ENCODE peak calls at places on chromosomes 6 and 20, in seven cellular contexts. O is heart left ventricle, X is H9, H is transverse colon, Z is fibroblast of mammary gland, F is OCI-LY7, P is chondrocyte. A is an unnamed sample.
A peak's percentile ranks its signal among the peaks of the same experiment; 100 is the strongest.

GRCh38 chr6:43488667-43489276 is 11.4 kb downstream of the TJAP1 start:
- DNase-seq in O (no peak), X (no peak), H (no peak), Z (peak; percentile 75), F (no peak), P (no peak), A (no peak)

GRCh38 chr6:35415065-35415880 is 36.9 kb upstream of the FANCE start:
- DNase-seq in O (peak; percentile 77), X (peak; percentile 72), H (peak; percentile 72), Z (peak; percentile 85), F (peak; percentile 58), P (no peak), A (peak; percentile 87)

GRCh38 chr6:146422789-146423188 is 120.8 kb upstream of the RAB32 start:
- DNase-seq in O (no peak), X (no peak), H (no peak), Z (no peak), F (no peak), P (no peak), A (no peak)

GRCh38 chr20:10079964-10080363 is 45.2 kb downstream of the ANKEF1 start:
- DNase-seq in O (no peak), X (no peak), H (no peak), Z (peak; percentile 91), F (no peak), P (no peak), A (peak; percentile 93)

GRCh38 chr6:150874184-150874583 is 8.7 kb downstream of the MTHFD1L start:
- DNase-seq in O (no peak), X (no peak), H (no peak), Z (no peak), F (no peak), P (no peak), A (no peak)

GRCh38 chr6:137904822-137905617 is 38.0 kb downstream of the TNFAIP3 start:
- DNase-seq in O (no peak), X (no peak), H (peak; percentile 36), Z (no peak), F (peak; percentile 14), P (no peak), A (no peak)

GRCh38 chr20:15799871-15800270 is 773.4 kb downstream of the KIF16B start:
- DNase-seq in O (no peak), X (no peak), H (no peak), Z (peak; percentile 78), F (no peak), P (no peak), A (peak; percentile 41)

GRCh38 chr20:25345721-25346120 is 44.9 kb downstream of the ABHD12 start:
- DNase-seq in O (no peak), X (no peak), H (no peak), Z (no peak), F (no peak), P (no peak), A (no peak)

GRCh38 chr6:46011241-46012085 is 4.2 kb downstream of the CLIC5 start:
- DNase-seq in O (no peak), X (no peak), H (peak; percentile 69), Z (no peak), F (no peak), P (no peak), A (no peak)

GRCh38 chr6:3724451-3725144 is 26.9 kb downstream of the PXDC1 start:
- DNase-seq in O (no peak), X (no peak), H (no peak), Z (peak; percentile 57), F (no peak), P (peak; percentile 83), A (peak; percentile 20)

GRCh38 chr20:50233325-50234212 is 42.9 kb downstream of the CEBPB start:
- DNase-seq in O (no peak), X (no peak), H (no peak), Z (no peak), F (no peak), P (no peak), A (no peak)

GRCh38 chr6:17015144-17015543 is 86.7 kb upstream of the STMND1 start:
- DNase-seq in O (no peak), X (no peak), H (no peak), Z (peak; percentile 94), F (no peak), P (no peak), A (peak; percentile 43)

GRCh38 chr6:2351807-2352431 is 106.5 kb upstream of the GMDS start:
- DNase-seq in O (no peak), X (no peak), H (no peak), Z (peak; percentile 66), F (no peak), P (no peak), A (peak; percentile 49)

GRCh38 chr20:58867211-58867610 is 14.7 kb downstream of the GNAS start:
- DNase-seq in O (no peak), X (no peak), H (no peak), Z (peak; percentile 85), F (no peak), P (no peak), A (peak; percentile 44)

GRCh38 chr20:58869662-58870227 is 17.2 kb downstream of the GNAS start:
- DNase-seq in O (no peak), X (no peak), H (no peak), Z (no peak), F (no peak), P (no peak), A (no peak)

GRCh38 chr20:58868795-58869194 is 16.3 kb downstream of the GNAS start:
- DNase-seq in O (no peak), X (peak; percentile 49), H (no peak), Z (no peak), F (no peak), P (no peak), A (no peak)

DNA sequence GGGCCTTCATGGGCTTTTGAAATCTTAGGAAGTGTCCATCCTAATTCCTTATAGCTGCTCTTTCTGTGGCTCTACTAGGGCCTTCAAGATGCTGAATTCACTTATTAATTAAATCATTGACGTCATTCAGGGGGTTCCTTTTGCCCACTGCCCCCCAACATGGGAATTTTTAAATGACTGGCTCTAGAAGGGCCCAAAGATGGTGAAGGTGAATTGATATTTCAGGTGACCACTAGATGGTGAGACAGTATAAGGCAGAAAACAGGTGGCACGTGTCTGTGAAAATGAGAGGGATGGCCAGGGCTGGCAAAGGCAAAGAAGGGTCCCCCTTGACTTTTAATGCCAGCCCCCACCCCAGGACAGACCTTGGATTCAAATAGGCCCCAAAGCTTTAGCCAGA is 11.8 kb downstream of the GNAS start:
- DNase-seq in O (no peak), X (no peak), H (no peak), Z (no peak), F (peak; percentile 46), P (no peak), A (no peak)
- TF ChIP-seq CTCF in O (no peak), X (peak; percentile 37), H (no peak), Z (peak; percentile 17), F (peak; percentile 76), P (peak; percentile 39), A (no peak)

GRCh38 chr6:170443151-170443662 is 109.9 kb downstream of the PSMB1 start:
- DNase-seq in O (no peak), X (peak; percentile 56), H (no peak), Z (no peak), F (no peak), P (peak; percentile 51), A (no peak)
- TF ChIP-seq CTCF in O (no peak), X (peak; percentile 59), H (no peak), Z (no peak), F (no peak), P (no peak), A (peak; percentile 1)

DNA sequence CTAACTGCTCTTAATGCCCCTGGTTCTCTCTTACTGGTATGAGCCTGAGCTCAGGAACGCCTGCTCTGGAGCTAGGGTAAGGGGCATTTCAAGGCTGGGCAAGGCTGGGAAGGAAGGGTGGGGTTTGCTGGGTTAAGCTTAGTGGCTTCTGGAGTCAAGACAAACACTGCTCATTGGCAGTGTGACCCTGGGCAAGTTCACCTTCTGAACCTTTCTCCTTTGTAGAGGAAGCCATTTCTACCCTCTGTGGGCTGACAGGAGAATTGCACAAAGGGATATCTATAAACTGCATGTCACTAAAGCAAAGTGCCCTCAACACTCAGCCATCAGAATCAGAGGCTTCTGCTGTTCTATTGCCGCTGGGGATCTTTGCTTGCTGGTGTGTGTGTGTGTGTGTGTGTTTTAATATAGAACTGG is 20.3 kb upstream of the LRRN4 start:
- DNase-seq in O (peak; percentile 47), X (peak; percentile 38), H (no peak), Z (peak; percentile 7), F (peak; percentile 57), P (no peak), A (peak; percentile 26)
- TF ChIP-seq CTCF in O (no peak), X (peak; percentile 56), H (peak; percentile 7), Z (peak; percentile 26), F (peak; percentile 68), P (peak; percentile 52), A (peak; percentile 31)

GRCh38 chr6:39302669-39303424 is 11.4 kb downstream of the KCNK17 start:
- DNase-seq in O (peak; percentile 84), X (peak; percentile 91), H (peak; percentile 91), Z (peak; percentile 56), F (peak; percentile 71), P (no peak), A (peak; percentile 66)

GRCh38 chr6:39304951-39305350 is 9.3 kb downstream of the KCNK17 start:
- DNase-seq in O (no peak), X (no peak), H (no peak), Z (no peak), F (no peak), P (no peak), A (no peak)

GRCh38 chr6:39301606-39302005 is 12.6 kb downstream of the KCNK17 start:
- DNase-seq in O (no peak), X (peak; percentile 88), H (no peak), Z (no peak), F (no peak), P (no peak), A (peak; percentile 3)

GRCh38 chr6:39302011-39302410 is 12.2 kb downstream of the KCNK17 start:
- DNase-seq in O (no peak), X (no peak), H (no peak), Z (no peak), F (no peak), P (no peak), A (no peak)

GRCh38 chr6:39303425-39304153 is 10.6 kb downstream of the KCNK17 start:
- DNase-seq in O (no peak), X (no peak), H (no peak), Z (no peak), F (no peak), P (no peak), A (no peak)
- TF ChIP-seq CTCF in O (no peak), X (no peak), H (no peak), Z (no peak), F (peak; percentile 37), P (peak; percentile 34), A (no peak)

DNA sequence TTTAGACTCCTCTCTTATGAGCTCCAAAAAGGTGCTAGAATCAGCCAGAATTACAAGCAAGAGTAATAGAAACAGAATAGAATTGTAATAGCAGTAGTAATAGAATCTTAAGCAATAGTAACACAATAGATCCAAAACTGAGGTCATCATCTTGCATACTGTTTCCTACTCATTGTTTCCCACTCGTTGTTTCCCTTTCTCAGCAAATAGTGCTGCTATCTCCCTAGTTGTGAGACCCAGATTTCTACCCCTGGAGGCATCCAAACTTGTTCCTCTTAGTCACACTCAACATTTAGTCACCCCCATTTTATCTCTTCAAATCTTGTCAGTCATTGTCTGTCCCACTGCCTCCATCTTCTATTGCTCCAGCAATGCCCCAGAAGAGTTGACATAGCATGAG is 356.9 kb upstream of the MARCKS start:
- DNase-seq in O (no peak), X (no peak), H (no peak), Z (peak; percentile 8), F (no peak), P (no peak), A (peak; percentile 80)
- TF ChIP-seq CTCF in O (no peak), X (no peak), H (no peak), Z (no peak), F (no peak), P (no peak), A (no peak)

A was measured in fibroblast of pulmonary artery.